ENCODE peak calls at places on chromosomes 11 and 22, in six cellular contexts. J, G, S, U, E and M are unnamed samples.

GRCh38 chr11:125435461-125436238 is 60.4 kb downstream of the FEZ1 start:
- DNase-seq in J (no peak), G (no peak), S (no peak), U (no peak), E (no peak), M (no peak)

GRCh38 chr22:32080904-32081303 is 37.8 kb downstream of the SLC5A1 start:
- DNase-seq in J (no peak), G (no peak), S (no peak), U (peak), E (peak), M (no peak)

GRCh38 chr11:26849009-26849408 is 127.1 kb upstream of the SLC5A12 start:
- DNase-seq in J (no peak), G (peak), S (no peak), U (no peak), E (no peak), M (no peak)

GRCh38 chr22:19111140-19111539 is 11.1 kb downstream of the DGCR2 start:
- DNase-seq in J (no peak), G (no peak), S (no peak), U (no peak), E (no peak), M (no peak)

GRCh38 chr22:28741758-28742561 is at the start of the genes CHEK2 and HSCB:
- DNase-seq in J (peak), G (peak), S (peak), U (peak), E (peak), M (peak)

GRCh38 chr22:35349704-35350538 is 31.0 kb upstream of the HMOX1 start:
- DNase-seq in J (no peak), G (no peak), S (peak), U (no peak), E (no peak), M (no peak)

GRCh38 chr11:47499614-47500013 is 50.7 kb upstream of the RAPSN start:
- DNase-seq in J (no peak), G (no peak), S (no peak), U (no peak), E (no peak), M (no peak)

GRCh38 chr22:19275919-19276600 is 15.5 kb downstream of the CLTCL1 start:
- DNase-seq in J (no peak), G (no peak), S (no peak), U (no peak), E (no peak), M (no peak)

GRCh38 chr11:81007046-81007445 is 1566.2 kb upstream of the TENM4 start:
- DNase-seq in J (no peak), G (no peak), S (no peak), U (no peak), E (no peak), M (no peak)

GRCh38 chr22:17132112-17132511 is 11.0 kb upstream of the TMEM121B start:
- DNase-seq in J (no peak), G (no peak), S (peak), U (no peak), E (no peak), M (no peak)

GRCh38 chr22:32932176-32932575 is 126.0 kb downstream of the SYN3 start:
- DNase-seq in J (no peak), G (no peak), S (no peak), U (no peak), E (no peak), M (no peak)

GRCh38 chr11:110065189-110065588 is 28.0 kb upstream of the ZC3H12C start:
- DNase-seq in J (no peak), G (no peak), S (no peak), U (no peak), E (no peak), M (no peak)

GRCh38 chr22:19984201-19984753 is 32.3 kb downstream of the ARVCF start:
- DNase-seq in J (no peak), G (peak), S (peak), U (no peak), E (peak), M (no peak)

GRCh38 chr11:34148504-34149165 is 43.2 kb downstream of the NAT10 start:
- DNase-seq in J (no peak), G (no peak), S (no peak), U (no peak), E (no peak), M (no peak)

GRCh38 chr11:8259316-8259995 is 4.2 kb downstream of the LMO1 start:
- DNase-seq in J (peak), G (no peak), S (no peak), U (no peak), E (no peak), M (no peak)

GRCh38 chr22:36145881-36146280 is 14.7 kb downstream of the APOL3 start:
- DNase-seq in J (no peak), G (no peak), S (no peak), U (no peak), E (no peak), M (peak)

GRCh38 chr11:64229959-64230208 is 464 bp upstream of the DNAJC4 start:
- DNase-seq in J (no peak), G (no peak), S (no peak), U (no peak), E (no peak), M (peak)

GRCh38 chr22:29727248-29727551 is 7.4 kb downstream of the CABP7 start:
- DNase-seq in J (no peak), G (peak), S (no peak), U (peak), E (peak), M (no peak)

GRCh38 chr11:125457814-125458343 is 38.2 kb downstream of the FEZ1 start:
- DNase-seq in J (no peak), G (peak), S (peak), U (no peak), E (no peak), M (no peak)

GRCh38 chr11:41459602-41460405 is at the start of gene LRRC4C:
- DNase-seq in J (no peak), G (no peak), S (no peak), U (no peak), E (no peak), M (no peak)

GRCh38 chr11:8794126-8794525 is 111.5 kb downstream of the RPL27A start:
- DNase-seq in J (no peak), G (no peak), S (no peak), U (no peak), E (no peak), M (no peak)

GRCh38 chr22:41876275-41876674 is 38.6 kb downstream of the SHISA8 start:
- DNase-seq in J (no peak), G (no peak), S (no peak), U (no peak), E (no peak), M (no peak)

GRCh38 chr22:21044931-21045584 is 688 bp upstream of the LRRC74B start:
- DNase-seq in J (no peak), G (peak), S (no peak), U (no peak), E (no peak), M (no peak)

GRCh38 chr11:47938791-47939560 is 41.4 kb upstream of the PTPRJ start:
- DNase-seq in J (no peak), G (no peak), S (no peak), U (no peak), E (no peak), M (no peak)

GRCh38 chr11:29159552-29160465 is 857.0 kb downstream of the KCNA4 start:
- DNase-seq in J (no peak), G (peak), S (no peak), U (no peak), E (peak), M (no peak)

GRCh38 chr11:106133529-106133928 is 56.1 kb downstream of the AASDHPPT start:
- DNase-seq in J (no peak), G (no peak), S (no peak), U (no peak), E (no peak), M (no peak)

GRCh38 chr11:65180877-65181568 is 705 bp upstream of the CAPN1 start:
- DNase-seq in J (peak), G (peak), S (peak), U (peak), E (peak), M (peak)

GRCh38 chr11:241634-242033 is 4.9 kb downstream of the PSMD13 start:
- DNase-seq in J (no peak), G (no peak), S (no peak), U (no peak), E (no peak), M (no peak)

GRCh38 chr11:47538741-47539575 is 14.0 kb downstream of the CELF1 start:
- DNase-seq in J (no peak), G (no peak), S (no peak), U (no peak), E (no peak), M (no peak)

GRCh38 chr11:66957971-66958231 is 282 bp downstream of the PC start:
- DNase-seq in J (no peak), G (no peak), S (no peak), U (no peak), E (no peak), M (no peak)

GRCh38 chr11:76901144-76901543 is 40.4 kb downstream of the ACER3 start:
- DNase-seq in J (no peak), G (no peak), S (no peak), U (no peak), E (no peak), M (no peak)

GRCh38 chr11:124470516-124471231 is 25.2 kb upstream of the OR8B8 start:
- DNase-seq in J (no peak), G (peak), S (no peak), U (no peak), E (no peak), M (no peak)

GRCh38 chr11:2586091-2586792 is 113.6 kb downstream of the KCNQ1OT1 start:
- DNase-seq in J (peak), G (no peak), S (no peak), U (peak), E (no peak), M (peak)

GRCh38 chr11:117910525-117910924 is 18.7 kb downstream of the TMPRSS13 start:
- DNase-seq in J (no peak), G (no peak), S (no peak), U (no peak), E (no peak), M (no peak)

GRCh38 chr11:128692750-128693578 is 908 bp upstream of the FLI1 start:
- DNase-seq in J (peak), G (peak), S (peak), U (peak), E (no peak), M (peak)

GRCh38 chr11:109629734-109630133 is 207.7 kb downstream of the C11orf87 start:
- DNase-seq in J (no peak), G (no peak), S (no peak), U (no peak), E (no peak), M (no peak)

GRCh38 chr11:27497284-27497866 is 9.2 kb downstream of the LIN7C start:
- DNase-seq in J (no peak), G (no peak), S (no peak), U (no peak), E (no peak), M (no peak)

GRCh38 chr11:115193931-115194797 is 310.1 kb downstream of the CADM1 start:
- DNase-seq in J (no peak), G (no peak), S (no peak), U (no peak), E (no peak), M (no peak)